ENCODE peak calls at places on chromosomes 5 and 9, in four cellular contexts. G is cardiac fibroblast, L is foreskin fibroblast, F is adrenal gland. N is an unnamed sample.

GRCh38 chr5:37738057-37738691 is 101.7 kb downstream of the GDNF start:
- DNase-seq in G (peak), L (peak), F (peak), N (peak)

GRCh38 chr5:24385070-24385469 is 259.7 kb downstream of the CDH10 start:
- DNase-seq in G (no peak), L (no peak), F (no peak), N (no peak)

GRCh38 chr5:181088289-181088688 is 42.7 kb downstream of the OR2V1 start:
- DNase-seq in G (no peak), L (peak), F (no peak), N (no peak)

GRCh38 chr9:86096382-86096781 is 3.0 kb downstream of the GOLM1 start:
- DNase-seq in G (peak), L (peak), F (peak), N (no peak)

GRCh38 chr9:138078846-138079245 is 201.3 kb downstream of the CACNA1B start:
- DNase-seq in G (no peak), L (no peak), F (no peak), N (no peak)

GRCh38 chr5:125668904-125669303 is 754.3 kb upstream of the GRAMD2B start:
- DNase-seq in G (no peak), L (no peak), F (no peak), N (peak)

GRCh38 chr5:140346348-140347221 is at the start of gene HBEGF:
- DNase-seq in G (peak), L (peak), F (peak), N (no peak)

GRCh38 chr9:114313186-114313585 is 9.7 kb upstream of the ORM1 start:
- DNase-seq in G (no peak), L (no peak), F (no peak), N (no peak)

GRCh38 chr9:86854898-86855523 is 92.3 kb downstream of the GAS1 start:
- DNase-seq in G (peak), L (peak), F (peak), N (no peak)

GRCh38 chr5:35859101-35859661 is 2.5 kb downstream of the IL7R start:
- DNase-seq in G (no peak), L (peak), F (no peak), N (no peak)

GRCh38 chr9:134600836-134601638 is 40.6 kb upstream of the COL5A1 start:
- DNase-seq in G (no peak), L (no peak), F (no peak), N (no peak)

GRCh38 chr5:77892061-77893010 is 116.2 kb upstream of the TBCA start:
- DNase-seq in G (no peak), L (no peak), F (no peak), N (peak)

GRCh38 chr5:10499776-10500175 is 58.1 kb downstream of the ROPN1L start:
- DNase-seq in G (no peak), L (no peak), F (no peak), N (no peak)

GRCh38 chr5:172642511-172642910 is 1.4 kb downstream of the NEURL1B start:
- DNase-seq in G (no peak), L (peak), F (no peak), N (no peak)

GRCh38 chr9:84146893-84147705 is 166.5 kb downstream of the RMI1 start:
- DNase-seq in G (peak), L (peak), F (no peak), N (no peak)

GRCh38 chr5:145568581-145568980 is 266.6 kb downstream of the PRELID2 start:
- DNase-seq in G (no peak), L (peak), F (no peak), N (no peak)

GRCh38 chr9:111700776-111701175 is 39.4 kb downstream of the GNG10 start:
- DNase-seq in G (peak), L (no peak), F (no peak), N (peak)

GRCh38 chr5:96893342-96893741 is 17.0 kb downstream of the ERAP2 start:
- DNase-seq in G (peak), L (peak), F (no peak), N (no peak)

GRCh38 chr9:114380988-114381387 is 6.8 kb downstream of the AKNA start:
- DNase-seq in G (no peak), L (no peak), F (no peak), N (no peak)

GRCh38 chr9:133031496-133031911 is 707 bp downstream of the GTF3C5 start:
- DNase-seq in G (no peak), L (no peak), F (no peak), N (no peak)

GRCh38 chr5:107794731-107795130 is 124.0 kb upstream of the EFNA5 start:
- DNase-seq in G (no peak), L (peak), F (peak), N (no peak)

GRCh38 chr9:126722252-126722921 is 82.5 kb upstream of the ZBTB43 start:
- DNase-seq in G (peak), L (peak), F (peak), N (peak)

GRCh38 chr9:137423810-137424291 is 658 bp downstream of the NOXA1 start:
- DNase-seq in G (no peak), L (peak), F (peak), N (no peak)

GRCh38 chr5:135191084-135191826 is 157.2 kb upstream of the PITX1 start:
- DNase-seq in G (peak), L (peak), F (peak), N (peak)

GRCh38 chr9:93257808-93258331 is 73.9 kb downstream of the WNK2 start:
- DNase-seq in G (no peak), L (no peak), F (no peak), N (no peak)

GRCh38 chr9:21357479-21358290 is 7.0 kb upstream of the IFNA6 start:
- DNase-seq in G (no peak), L (peak), F (no peak), N (no peak)

GRCh38 chr9:130301483-130302286 is 36.1 kb downstream of the HMCN2 start:
- DNase-seq in G (peak), L (peak), F (no peak), N (no peak)

GRCh38 chr5:852431-853401 is 1.9 kb upstream of the ZDHHC11 start:
- DNase-seq in G (no peak), L (no peak), F (no peak), N (no peak)

GRCh38 chr5:61702784-61703183 is 370.7 kb downstream of the ZSWIM6 start:
- DNase-seq in G (no peak), L (no peak), F (no peak), N (no peak)

GRCh38 chr9:37924538-37924937 is 20.6 kb upstream of the SLC25A51 start:
- DNase-seq in G (no peak), L (no peak), F (no peak), N (no peak)

GRCh38 chr9:87655731-87656130 is 70.2 kb upstream of the CTSL start:
- DNase-seq in G (no peak), L (no peak), F (no peak), N (no peak)

GRCh38 chr5:2538169-2538568 is 213.3 kb downstream of the IRX2 start:
- DNase-seq in G (no peak), L (no peak), F (no peak), N (no peak)

GRCh38 chr5:174231961-174232487 is 186.5 kb downstream of the NSG2 start:
- DNase-seq in G (peak), L (no peak), F (peak), N (no peak)

GRCh38 chr5:86878250-86878649 is 260.5 kb downstream of the COX7C start:
- DNase-seq in G (no peak), L (peak), F (no peak), N (no peak)

GRCh38 chr5:58314356-58315045 is 145.4 kb downstream of the PLK2 start:
- DNase-seq in G (no peak), L (no peak), F (no peak), N (no peak)

GRCh38 chr5:19630875-19631274 is 357.1 kb downstream of the CDH18 start:
- DNase-seq in G (no peak), L (no peak), F (no peak), N (no peak)

GRCh38 chr9:69222953-69223352 is 48.9 kb downstream of the TJP2 start:
- DNase-seq in G (no peak), L (no peak), F (no peak), N (no peak)

GRCh38 chr5:140628711-140629110 is 4.3 kb downstream of the CD14 start:
- DNase-seq in G (no peak), L (no peak), F (no peak), N (no peak)

GRCh38 chr5:102916114-102916513 is 161.0 kb downstream of the PAM start:
- DNase-seq in G (no peak), L (peak), F (no peak), N (no peak)

GRCh38 chr5:102910240-102911226 is 155.4 kb downstream of the PAM start:
- DNase-seq in G (no peak), L (peak), F (no peak), N (no peak)

GRCh38 chr5:102911973-102912372 is 156.9 kb downstream of the PAM start:
- DNase-seq in G (peak), L (peak), F (no peak), N (no peak)
- H3K4me3 ChIP-seq in G (no peak), L (no peak), F (no peak), N (no peak)

GRCh38 chr9:16869140-16869903 is 1.1 kb downstream of the BNC2 start:
- DNase-seq in G (peak), L (peak), F (peak), N (no peak)

GRCh38 chr9:16868706-16869105 is 1.8 kb downstream of the BNC2 start:
- DNase-seq in G (peak), L (no peak), F (no peak), N (no peak)

GRCh38 chr9:16866542-16866941 is 3.9 kb downstream of the BNC2 start:
- DNase-seq in G (peak), L (peak), F (no peak), N (no peak)

GRCh38 chr9:16869961-16870605 is 387 bp downstream of the BNC2 start:
- DNase-seq in G (peak), L (peak), F (no peak), N (no peak)

GRCh38 chr9:16867571-16868311 is 2.7 kb downstream of the BNC2 start:
- DNase-seq in G (peak), L (peak), F (peak), N (no peak)
- H3K4me3 ChIP-seq in G (peak), L (peak), F (peak), N (no peak)

DNA sequence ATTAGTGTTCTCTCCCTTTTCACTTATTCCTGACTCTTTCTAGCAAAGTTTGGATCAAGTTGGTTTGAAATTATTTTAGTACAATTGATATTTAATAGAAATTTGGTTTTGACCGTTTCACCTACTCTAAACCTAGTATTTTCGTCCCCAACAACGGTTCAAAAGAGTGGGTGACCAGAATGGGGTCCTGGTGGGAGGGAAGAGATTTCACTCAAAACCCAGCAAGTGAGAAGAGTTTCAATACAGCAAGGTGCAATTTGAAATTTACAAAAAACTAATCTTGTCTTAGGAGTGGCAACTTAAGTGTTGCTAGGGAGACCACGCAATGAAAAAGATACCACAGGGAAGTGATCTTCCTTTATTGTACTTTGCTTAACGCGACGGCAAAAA is 28.5 kb downstream of the NR2F1 start:
- DNase-seq in G (no peak), L (no peak), F (no peak), N (no peak)
- H3K4me3 ChIP-seq in G (no peak), L (no peak), F (no peak), N (no peak)

GRCh38 chr5:156325671-156326070 is 1.3 kb upstream of the SGCD start:
- DNase-seq in G (no peak), L (no peak), F (no peak), N (no peak)

GRCh38 chr5:156328176-156328575 is 1.2 kb downstream of the SGCD start:
- DNase-seq in G (peak), L (peak), F (no peak), N (no peak)

GRCh38 chr5:156326718-156327259 is at the start of gene SGCD:
- DNase-seq in G (peak), L (peak), F (peak), N (no peak)

GRCh38 chr5:156328766-156329165 is 1.8 kb downstream of the SGCD start:
- DNase-seq in G (no peak), L (no peak), F (no peak), N (no peak)

GRCh38 chr5:156327306-156327705 is 342 bp downstream of the SGCD start:
- DNase-seq in G (peak), L (peak), F (no peak), N (no peak)
- H3K4me3 ChIP-seq in G (peak), L (peak), F (peak), N (no peak)

GRCh38 chr9:136053757-136054142 is 41.3 kb downstream of the NACC2 start:
- DNase-seq in G (no peak), L (no peak), F (no peak), N (no peak)

GRCh38 chr9:136054146-136054545 is 40.9 kb downstream of the NACC2 start:
- DNase-seq in G (no peak), L (no peak), F (no peak), N (no peak)

GRCh38 chr9:136052433-136052880 is 42.6 kb downstream of the NACC2 start:
- DNase-seq in G (peak), L (peak), F (no peak), N (no peak)

GRCh38 chr9:136051568-136052432 is 43.3 kb downstream of the NACC2 start:
- DNase-seq in G (peak), L (peak), F (peak), N (no peak)

GRCh38 chr9:136052991-136053756 is 41.9 kb downstream of the NACC2 start:
- DNase-seq in G (peak), L (no peak), F (no peak), N (no peak)
- H3K4me3 ChIP-seq in G (no peak), L (no peak), F (no peak), N (no peak)

DNA sequence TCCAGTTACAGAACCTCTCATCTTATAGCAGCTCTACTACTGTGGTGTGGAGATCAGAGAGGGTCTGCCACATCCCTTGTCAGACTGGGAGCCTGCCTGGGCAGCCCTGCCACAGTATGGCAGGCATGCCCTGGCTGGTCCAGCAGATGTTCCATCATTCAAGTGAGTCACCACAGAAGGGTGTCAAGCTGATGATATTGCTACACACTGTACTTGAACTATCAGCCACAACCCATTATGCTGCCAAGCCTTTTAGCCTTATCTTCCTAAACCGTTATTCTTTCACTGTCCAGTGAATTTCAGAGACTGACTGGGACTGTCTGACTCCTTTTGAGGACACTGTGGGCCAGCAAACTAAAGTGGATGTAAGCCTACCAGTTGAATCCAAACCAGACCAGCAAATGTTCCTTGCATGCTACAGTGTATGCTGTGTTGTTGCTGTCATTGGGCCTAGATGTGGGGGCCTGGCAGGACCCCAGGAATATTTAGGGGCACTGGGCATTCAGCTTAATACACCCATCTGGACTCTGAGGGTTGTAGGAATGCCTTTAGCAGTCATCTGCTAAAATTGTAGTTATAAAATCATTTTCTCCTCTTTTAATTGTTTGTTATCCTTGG is 202.6 kb downstream of the NR3C1 start:
- DNase-seq in G (peak), L (peak), F (peak), N (no peak)
- H3K4me3 ChIP-seq in G (no peak), L (no peak), F (no peak), N (no peak)

GRCh38 chr5:3599283-3600105 is 3.9 kb downstream of the IRX1 start:
- DNase-seq in G (no peak), L (no peak), F (no peak), N (no peak)
- H3K4me3 ChIP-seq in G (peak), L (no peak), F (no peak), N (no peak)